ENCODE peak calls at places on chromosome 12, in nine cellular contexts. L is DND-41; W is sigmoid colon; I is pancreas; Y is adipocyte; M is A549; D is effector memory CD4-positive, alpha-beta T cell; S is IMR-90; U is H9. N is an unnamed sample. For H3K9me3, the result is how much of the 10 kb centered on the place peaks cover.

GRCh38 chr12:121214855-121215745 is 5.2 kb downstream of the P2RX4 start:
- DNase-seq in Y (peak), W (no peak), S (peak), D (no peak), M (peak), I (no peak), L (no peak), U (no peak), N (peak)

GRCh38 chr12:111785651-111786050 is 18.9 kb downstream of the ALDH2 start:
- DNase-seq in D (no peak), I (no peak), S (peak), W (no peak), L (no peak), M (no peak), Y (peak), U (no peak), N (no peak)

GRCh38 chr12:78386871-78387270 is 477.7 kb upstream of the SYT1 start:
- DNase-seq in D (no peak), L (no peak), U (no peak), S (no peak), I (no peak), M (no peak), Y (no peak), W (no peak), N (no peak)

GRCh38 chr12:95997911-95998510 is 1.9 kb upstream of the HAL start:
- DNase-seq in L (no peak), S (peak), I (no peak), D (no peak), Y (no peak), M (no peak), U (no peak), W (no peak), N (no peak)

GRCh38 chr12:115149685-115150378 is 465.9 kb upstream of the TBX3 start:
- DNase-seq in D (no peak), W (no peak), Y (peak), M (no peak), U (no peak), L (no peak), I (no peak), S (peak), N (no peak)

GRCh38 chr12:95548539-95549391 is 2.5 kb downstream of the USP44 start:
- DNase-seq in Y (peak), S (peak), D (peak), L (peak), U (peak), M (peak), W (peak), I (peak), N (peak)

GRCh38 chr12:6347367-6348338 is 5.8 kb upstream of the TNFRSF1A start:
- DNase-seq in U (no peak), M (no peak), W (peak), I (no peak), Y (no peak), S (peak), L (peak), D (no peak), N (peak)

GRCh38 chr12:21607701-21608100 is 3.1 kb upstream of the GYS2 start:
- DNase-seq in I (no peak), D (no peak), L (no peak), Y (peak), W (no peak), M (no peak), S (peak), U (no peak), N (no peak)

GRCh38 chr12:120117961-120118709 is 1.6 kb upstream of the RAB35 start:
- DNase-seq in D (no peak), I (no peak), W (no peak), Y (peak), M (peak), S (peak), L (no peak), U (peak), N (no peak)

GRCh38 chr12:104756901-104757300 is 201.2 kb downstream of the SLC41A2 start:
- DNase-seq in W (no peak), L (no peak), M (no peak), I (no peak), D (no peak), Y (no peak), U (peak), S (no peak), N (no peak)

GRCh38 chr12:79933580-79934264 is 1.2 kb downstream of the PPP1R12A start:
- DNase-seq in I (no peak), D (no peak), Y (peak), U (no peak), W (no peak), M (no peak), S (peak), L (peak), N (no peak)

GRCh38 chr12:49854976-49855375 is 12.1 kb upstream of the BCDIN3D start:
- DNase-seq in S (no peak), W (no peak), L (no peak), U (no peak), M (no peak), D (no peak), Y (no peak), I (no peak), N (no peak)

GRCh38 chr12:51320695-51321320 is 3.2 kb downstream of the BIN2 start:
- DNase-seq in M (no peak), W (no peak), I (no peak), D (no peak), S (peak), U (peak), L (peak), Y (peak), N (no peak)

GRCh38 chr12:26863515-26863914 is 30.5 kb upstream of the ITPR2 start:
- DNase-seq in Y (peak), U (no peak), W (no peak), D (no peak), M (no peak), L (peak), I (no peak), S (peak), N (no peak)

GRCh38 chr12:51368640-51369517 is 22.3 kb downstream of the GALNT6 start:
- DNase-seq in I (no peak), D (peak), Y (no peak), W (no peak), M (no peak), U (peak), S (peak), L (peak), N (peak)

GRCh38 chr12:50105913-50106450 is 2.2 kb downstream of the GPD1 start:
- DNase-seq in M (no peak), L (no peak), W (peak), S (no peak), D (no peak), I (no peak), Y (no peak), U (no peak), N (no peak)

GRCh38 chr12:3598896-3599295 is 107.9 kb downstream of the PRMT8 start:
- DNase-seq in Y (no peak), W (no peak), I (no peak), M (no peak), D (no peak), S (no peak), L (no peak), U (no peak), N (no peak)

DNA sequence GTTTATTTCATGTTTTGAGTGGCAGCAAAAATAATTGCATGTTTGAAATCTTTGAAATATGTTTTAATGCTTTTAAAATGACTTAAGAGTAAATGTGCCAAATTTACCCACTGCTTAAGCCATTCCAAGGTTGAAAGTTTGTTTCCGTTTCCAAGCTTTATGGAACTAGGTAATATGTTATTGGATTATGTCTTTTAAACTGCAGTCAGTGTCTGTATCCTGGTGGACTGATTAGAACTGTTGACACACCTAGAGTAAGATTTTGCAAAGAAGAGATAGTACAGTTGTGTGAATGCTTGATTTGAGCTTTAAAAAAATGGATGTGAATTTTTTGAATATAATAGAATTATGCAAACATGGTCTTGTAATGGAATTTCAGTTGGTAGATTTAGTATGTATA is 135.1 kb downstream of the DERA start:
- DNase-seq in S (no peak), M (no peak), U (no peak), I (no peak), L (no peak), D (no peak), W (no peak), Y (no peak), N (no peak)
- H3K9me3 ChIP-seq in S (under half), M (under half), U (under half), I (under half), L (under half), D (under half), W (under half), Y (under half), N (under half)

GRCh38 chr12:131076277-131076676 is 122.6 kb downstream of the ADGRD1 start:
- DNase-seq in S (no peak), I (peak), D (no peak), W (no peak), M (no peak), U (no peak), L (no peak), Y (no peak), N (no peak)

GRCh38 chr12:131072446-131073230 is 118.9 kb downstream of the ADGRD1 start:
- DNase-seq in W (no peak), U (peak), I (no peak), D (no peak), L (no peak), Y (no peak), S (no peak), M (no peak), N (no peak)

GRCh38 chr12:131075194-131075593 is 121.5 kb downstream of the ADGRD1 start:
- DNase-seq in S (no peak), Y (no peak), U (peak), I (no peak), M (no peak), L (no peak), D (no peak), W (no peak), N (no peak)

GRCh38 chr12:131075611-131076010 is 121.9 kb downstream of the ADGRD1 start:
- DNase-seq in D (no peak), L (no peak), Y (no peak), W (no peak), U (peak), M (no peak), I (no peak), S (no peak), N (no peak)

GRCh38 chr12:131074221-131075083 is 120.7 kb downstream of the ADGRD1 start:
- DNase-seq in Y (no peak), S (no peak), I (no peak), W (peak), M (no peak), D (no peak), L (no peak), U (peak), N (peak)
- H3K9me3 ChIP-seq in Y (under half), S (under half), I (under half), W (under half), M (under half), D (under half), L (under half), U (under half), N (under half)

GRCh38 chr12:131362290-131363211 is 348.3 kb upstream of the SFSWAP start:
- DNase-seq in D (no peak), S (no peak), I (no peak), L (no peak), Y (no peak), M (no peak), W (peak), U (no peak), N (no peak)
- H3K9me3 ChIP-seq in D (under half), S (under half), I (under half), L (under half), Y (under half), M (under half), W (under half), U (under half), N (under half)

DNA sequence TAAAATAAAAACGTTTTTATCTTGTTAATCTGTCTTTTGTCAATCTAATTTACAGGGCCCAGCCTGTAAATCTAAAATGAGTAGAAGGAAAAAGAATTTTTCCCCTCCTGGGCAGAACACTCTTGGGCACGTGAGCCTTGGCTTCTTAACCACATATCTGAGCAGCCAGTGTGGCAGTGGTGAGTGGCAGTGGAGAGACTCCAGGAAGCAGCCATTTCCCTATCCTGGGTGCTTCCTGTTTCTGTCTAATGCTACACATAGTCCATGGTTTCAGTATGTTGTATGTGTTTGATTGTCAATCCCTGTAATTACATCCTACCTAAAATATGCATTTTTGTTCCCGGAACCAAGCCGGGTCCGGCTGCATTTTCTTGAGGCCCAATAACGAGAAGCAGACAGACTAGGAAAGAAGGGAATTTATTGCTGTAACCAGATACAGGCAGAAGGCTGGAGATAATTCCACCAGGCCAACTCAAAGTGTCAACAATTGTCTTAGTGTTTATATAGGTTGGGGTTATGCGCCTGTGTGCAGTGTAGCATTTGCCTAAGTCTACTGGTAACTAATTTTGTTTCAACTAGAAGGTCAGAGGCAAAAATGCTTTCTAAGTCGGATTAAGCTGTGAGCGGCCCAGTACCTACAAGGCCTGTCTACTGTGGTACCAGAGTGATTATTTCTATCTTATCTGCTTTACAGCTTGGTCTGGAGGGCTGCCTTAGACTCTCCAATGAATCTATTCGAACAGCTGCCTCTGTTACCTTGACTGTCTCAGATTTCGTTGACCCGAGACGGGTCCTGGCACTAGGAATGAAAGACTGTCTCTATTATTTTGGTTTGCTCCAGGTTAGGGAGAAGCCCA is 82.4 kb upstream of the RESF1 start:
- DNase-seq in D (no peak), I (no peak), Y (no peak), S (no peak), L (peak), M (no peak), W (no peak), U (no peak), N (no peak)
- H3K9me3 ChIP-seq in D (under half), I (under half), Y (under half), S (under half), L (under half), M (under half), W (under half), U (under half), N (under half)

GRCh38 chr12:68446896-68447806 is 115.0 kb upstream of the MDM1 start:
- DNase-seq in I (no peak), W (no peak), D (no peak), U (peak), S (no peak), Y (peak), L (no peak), M (no peak), N (no peak)

GRCh38 chr12:68447807-68448138 is 115.6 kb upstream of the MDM1 start:
- DNase-seq in L (no peak), W (no peak), U (no peak), I (no peak), D (no peak), M (no peak), S (no peak), Y (no peak), N (no peak)

GRCh38 chr12:68449196-68449595 is 117.0 kb upstream of the MDM1 start:
- DNase-seq in W (no peak), U (no peak), S (no peak), M (no peak), Y (no peak), D (no peak), L (no peak), I (no peak), N (no peak)

GRCh38 chr12:68445836-68446235 is 113.7 kb upstream of the MDM1 start:
- DNase-seq in L (no peak), M (no peak), W (no peak), Y (peak), U (no peak), D (no peak), I (no peak), S (peak), N (no peak)

DNA sequence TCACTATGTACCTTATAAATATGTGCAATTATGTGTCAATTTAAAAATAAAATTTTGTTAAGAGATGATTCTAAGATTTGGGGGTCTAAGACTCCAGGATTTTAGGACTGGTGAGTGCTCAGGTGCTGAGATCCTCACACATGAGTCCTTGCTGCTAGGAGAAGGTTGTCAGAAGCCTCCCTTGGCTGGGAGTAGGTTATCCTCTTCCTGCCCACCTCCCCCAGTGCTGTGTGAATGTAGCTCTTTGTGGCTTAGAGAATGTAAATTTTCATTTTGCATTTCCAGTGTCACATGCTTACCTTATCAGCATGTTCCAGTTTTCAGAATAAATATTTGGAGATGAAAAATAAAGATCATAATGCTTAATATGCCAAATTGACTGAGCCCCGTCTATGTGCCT is 114.2 kb upstream of the MDM1 start:
- DNase-seq in W (no peak), I (no peak), S (no peak), D (no peak), U (no peak), Y (no peak), L (no peak), M (no peak), N (no peak)
- H3K9me3 ChIP-seq in W (under half), I (under half), S (under half), D (under half), U (under half), Y (under half), L (under half), M (under half), N (under half)

GRCh38 chr12:34348064-34348463 is 325.8 kb downstream of the ALG10 start:
- DNase-seq in S (no peak), W (no peak), L (no peak), D (no peak), M (no peak), U (no peak), Y (no peak), I (no peak), N (no peak)
- H3K9me3 ChIP-seq in S (under half), W (under half), L (half or more), D (under half), M (under half), U (under half), Y (under half), I (under half), N (under half)

GRCh38 chr12:34286483-34286882 is 264.2 kb downstream of the ALG10 start:
- DNase-seq in L (no peak), S (no peak), I (no peak), M (no peak), Y (no peak), U (peak), W (no peak), D (no peak), N (no peak)

GRCh38 chr12:34288963-34289345 is 266.7 kb downstream of the ALG10 start:
- DNase-seq in Y (no peak), L (no peak), I (no peak), U (peak), W (no peak), M (no peak), D (no peak), S (no peak), N (no peak)

GRCh38 chr12:34287986-34288962 is 266.0 kb downstream of the ALG10 start:
- DNase-seq in M (no peak), Y (no peak), U (peak), I (peak), D (no peak), S (no peak), L (no peak), W (peak), N (no peak)

GRCh38 chr12:34287437-34287836 is 265.1 kb downstream of the ALG10 start:
- DNase-seq in L (no peak), W (no peak), I (no peak), D (no peak), Y (no peak), U (peak), M (no peak), S (no peak), N (no peak)

GRCh38 chr12:34286934-34287333 is 264.6 kb downstream of the ALG10 start:
- DNase-seq in S (no peak), D (no peak), Y (no peak), W (no peak), L (no peak), I (no peak), U (peak), M (no peak), N (no peak)
- H3K9me3 ChIP-seq in S (under half), D (under half), Y (under half), W (under half), L (under half), I (under half), U (half or more), M (under half), N (under half)

DNA sequence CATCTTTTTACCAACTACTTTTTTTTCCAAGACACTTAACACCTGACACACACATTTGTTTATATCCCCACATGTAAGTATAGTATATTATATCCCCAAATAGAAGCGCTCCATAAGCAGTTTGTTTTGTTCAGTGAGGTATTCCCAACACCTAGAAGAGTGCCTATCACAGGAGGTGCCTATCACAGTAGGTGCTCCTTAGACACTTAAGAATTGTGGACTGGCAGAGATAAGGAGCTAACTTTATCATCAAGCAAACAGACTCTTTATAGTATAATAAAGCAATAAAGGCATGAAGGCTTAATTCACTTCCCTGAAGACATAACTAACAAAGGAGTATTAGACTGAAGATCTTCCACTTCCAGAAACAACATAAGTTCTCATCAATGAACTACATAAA is 29.0 kb downstream of the OSBPL8 start:
- DNase-seq in Y (no peak), S (no peak), D (no peak), U (no peak), L (no peak), M (no peak), I (no peak), W (no peak), N (no peak)
- H3K9me3 ChIP-seq in Y (under half), S (under half), D (under half), U (under half), L (under half), M (under half), I (under half), W (under half), N (under half)

GRCh38 chr12:46855760-46856159 is 30.0 kb upstream of the SLC38A4 start:
- DNase-seq in I (no peak), Y (no peak), S (no peak), W (no peak), D (no peak), L (no peak), M (no peak), U (no peak), N (no peak)

GRCh38 chr12:46858368-46858767 is 32.6 kb upstream of the SLC38A4 start:
- DNase-seq in W (no peak), Y (no peak), L (no peak), M (no peak), S (no peak), U (no peak), D (no peak), I (no peak), N (no peak)

GRCh38 chr12:46857486-46857885 is 31.7 kb upstream of the SLC38A4 start:
- DNase-seq in W (peak), U (no peak), S (no peak), Y (no peak), L (no peak), M (no peak), I (no peak), D (no peak), N (no peak)
- H3K9me3 ChIP-seq in W (under half), U (under half), S (under half), Y (under half), L (under half), M (under half), I (under half), D (under half), N (under half)